ENCODE peak calls at places on chromosomes 7 and 10, in seven cellular contexts. K is HepG2, V is lower lobe of right lung, Y is pancreas, L is gastrocnemius medialis, T is heart right ventricle, Q is upper lobe of right lung. B is an unnamed sample.

GRCh38 chr10:67306588-67307205 is 380.9 kb downstream of the LRRTM3 start:
- ATAC-seq in L (no peak), Y (peak; percentile 67), K (peak; percentile 43), Q (no peak), T (no peak), V (no peak), B (no peak)

GRCh38 chr10:110448682-110449418 is 48.9 kb upstream of the DUSP5 start:
- ATAC-seq in V (no peak), T (no peak), L (no peak), Y (no peak), K (no peak), Q (no peak), B (no peak)

GRCh38 chr7:46932656-46933424 is 649.1 kb downstream of the TNS3 start:
- ATAC-seq in V (peak; percentile 62), L (peak; percentile 83), Y (peak; percentile 80), K (no peak), Q (peak; percentile 61), T (peak; percentile 70), B (peak; percentile 83)

GRCh38 chr7:20236790-20237189 is 19.6 kb upstream of the MACC1 start:
- ATAC-seq in V (no peak), L (no peak), Q (no peak), T (no peak), Y (no peak), K (no peak), B (no peak)

GRCh38 chr10:119518176-119518575 is 24.3 kb downstream of the RGS10 start:
- ATAC-seq in Y (peak; percentile 10), L (no peak), Q (no peak), K (no peak), V (no peak), T (no peak), B (no peak)

GRCh38 chr7:139669106-139670061 is 108.4 kb downstream of the HIPK2 start:
- ATAC-seq in Q (no peak), Y (no peak), L (no peak), V (no peak), K (no peak), T (no peak), B (no peak)

GRCh38 chr10:31698169-31698890 is 230.3 kb downstream of the ARHGAP12 start:
- ATAC-seq in Q (no peak), V (no peak), K (no peak), T (peak; percentile 61), Y (peak; percentile 44), L (peak; percentile 89), B (peak; percentile 79)

GRCh38 chr7:21616796-21617436 is 74.1 kb downstream of the DNAH11 start:
- ATAC-seq in Q (peak; percentile 88), L (no peak), K (no peak), V (peak; percentile 93), T (no peak), Y (peak; percentile 60), B (peak; percentile 46)

GRCh38 chr10:4555920-4556319 is 270.1 kb upstream of the AKR1E2 start:
- ATAC-seq in Q (no peak), K (no peak), V (no peak), Y (no peak), L (no peak), T (no peak), B (no peak)

GRCh38 chr7:1241510-1242128 is 8.9 kb downstream of the UNCX start:
- ATAC-seq in Y (no peak), L (no peak), V (no peak), T (no peak), K (no peak), Q (no peak), B (no peak)

GRCh38 chr10:6530966-6531365 is 49.1 kb downstream of the PRKCQ start:
- ATAC-seq in L (no peak), Y (no peak), V (no peak), Q (no peak), T (no peak), K (no peak), B (no peak)

GRCh38 chr10:68125770-68126169 is 16.5 kb downstream of the MYPN start:
- ATAC-seq in T (no peak), V (no peak), Y (peak; percentile 75), L (peak; percentile 9), Q (no peak), K (no peak), B (no peak)

GRCh38 chr10:76124230-76124629 is 692.8 kb downstream of the LRMDA start:
- ATAC-seq in K (no peak), T (no peak), V (no peak), Y (no peak), L (no peak), Q (no peak), B (no peak)
- H3K27ac ChIP-seq in K (no peak overlapping the region), T (no peak overlapping the region), V (no peak overlapping the region), Y (no peak overlapping the region), L (no peak overlapping the region), Q (no peak overlapping the region), B (no peak overlapping the region)

GRCh38 chr7:154584352-154585252 is 418.3 kb downstream of the PAXIP1 start:
- ATAC-seq in T (no peak), Q (peak; percentile 42), K (peak; percentile 58), V (peak; percentile 33), L (no peak), Y (peak; percentile 33), B (no peak)
- TF ChIP-seq CTCF in T (peak; percentile 17), Q (peak; percentile 53), K (no peak), V (peak; percentile 45), L (no peak), Y (peak; percentile 16), B (peak; percentile 55)

GRCh38 chr10:117543999-117544728 is 1.6 kb downstream of the EMX2 start:
- ATAC-seq in V (no peak), T (no peak), K (no peak), Q (no peak), L (no peak), Y (peak; percentile 17), B (no peak)

GRCh38 chr10:117546020-117546629 is 3.6 kb downstream of the EMX2 start:
- ATAC-seq in Q (no peak), K (no peak), V (no peak), T (no peak), Y (no peak), L (no peak), B (no peak)

GRCh38 chr10:117545141-117546019 is 2.8 kb downstream of the EMX2 start:
- ATAC-seq in Q (no peak), Y (peak; percentile 70), L (no peak), T (no peak), K (peak; percentile 50), V (no peak), B (no peak)

GRCh38 chr10:117543245-117543998 is 876 bp downstream of the EMX2 start:
- ATAC-seq in L (no peak), V (no peak), K (no peak), T (no peak), Y (peak; percentile 37), Q (no peak), B (no peak)

DNA sequence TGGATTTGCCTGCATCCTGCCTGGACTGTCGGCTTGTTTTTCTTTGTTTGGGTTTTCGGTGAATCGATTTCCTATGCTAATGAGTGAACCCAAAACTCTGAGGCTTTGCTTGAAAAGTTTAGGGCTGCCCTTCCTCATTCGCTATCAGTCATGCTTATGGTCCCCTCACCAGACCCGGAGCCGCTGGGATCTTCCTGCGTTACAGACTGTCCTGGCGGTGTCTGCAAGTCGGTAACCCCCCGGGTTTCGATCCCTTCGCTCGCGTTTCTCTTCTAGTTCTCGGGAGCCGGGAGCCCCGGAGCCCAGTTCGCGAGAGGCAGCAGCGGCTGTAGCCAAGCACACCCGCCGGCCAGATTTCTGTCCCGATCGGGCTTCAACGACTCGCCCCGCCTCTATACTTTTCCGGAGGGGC is 2.2 kb downstream of the EMX2 start:
- ATAC-seq in K (no peak), T (no peak), L (no peak), Q (no peak), V (no peak), Y (peak; percentile 12), B (no peak)
- H3K4me3 ChIP-seq in K (no peak overlapping the region), T (peak overlapping the region; percentile 37), L (peak overlapping the region; percentile 57), Q (peak overlapping the region; percentile 26), V (peak overlapping the region; percentile 33), Y (peak overlapping the region; percentile 18), B (peak overlapping the region; percentile 51)

DNA sequence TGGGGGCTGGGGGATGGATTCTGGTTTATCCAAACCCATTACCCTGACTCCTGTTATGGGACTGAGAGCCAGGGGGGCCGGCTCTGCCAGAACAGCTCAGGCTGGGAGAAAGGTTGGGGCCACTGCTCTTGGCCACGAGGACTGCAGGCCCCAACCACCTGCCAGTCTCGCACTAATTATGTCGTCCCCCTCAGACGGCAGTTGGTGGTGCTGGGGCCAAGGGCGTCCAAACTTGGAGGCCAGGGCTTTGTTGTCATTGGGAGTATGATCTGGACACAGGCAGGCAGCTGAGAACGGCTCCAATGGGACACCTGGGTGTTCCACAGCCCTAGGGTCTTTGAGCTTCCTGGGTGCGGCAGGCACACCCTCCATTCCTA is 34.7 kb downstream of the DRGX start:
- ATAC-seq in Y (no peak), L (no peak), Q (no peak), K (no peak), T (no peak), V (no peak), B (no peak)
- H3K27ac ChIP-seq in Y (no peak overlapping the region), L (no peak overlapping the region), Q (no peak overlapping the region), K (no peak overlapping the region), T (peak overlapping the region; percentile 66), V (no peak overlapping the region), B (no peak overlapping the region)

GRCh38 chr7:81704595-81704994 is 65.3 kb downstream of the HGF start:
- ATAC-seq in V (no peak), K (no peak), Q (no peak), L (no peak), Y (no peak), T (no peak), B (no peak)
- TF ChIP-seq CTCF in V (no peak), K (no peak), Q (no peak), L (no peak), Y (no peak), T (no peak), B (no peak)

DNA sequence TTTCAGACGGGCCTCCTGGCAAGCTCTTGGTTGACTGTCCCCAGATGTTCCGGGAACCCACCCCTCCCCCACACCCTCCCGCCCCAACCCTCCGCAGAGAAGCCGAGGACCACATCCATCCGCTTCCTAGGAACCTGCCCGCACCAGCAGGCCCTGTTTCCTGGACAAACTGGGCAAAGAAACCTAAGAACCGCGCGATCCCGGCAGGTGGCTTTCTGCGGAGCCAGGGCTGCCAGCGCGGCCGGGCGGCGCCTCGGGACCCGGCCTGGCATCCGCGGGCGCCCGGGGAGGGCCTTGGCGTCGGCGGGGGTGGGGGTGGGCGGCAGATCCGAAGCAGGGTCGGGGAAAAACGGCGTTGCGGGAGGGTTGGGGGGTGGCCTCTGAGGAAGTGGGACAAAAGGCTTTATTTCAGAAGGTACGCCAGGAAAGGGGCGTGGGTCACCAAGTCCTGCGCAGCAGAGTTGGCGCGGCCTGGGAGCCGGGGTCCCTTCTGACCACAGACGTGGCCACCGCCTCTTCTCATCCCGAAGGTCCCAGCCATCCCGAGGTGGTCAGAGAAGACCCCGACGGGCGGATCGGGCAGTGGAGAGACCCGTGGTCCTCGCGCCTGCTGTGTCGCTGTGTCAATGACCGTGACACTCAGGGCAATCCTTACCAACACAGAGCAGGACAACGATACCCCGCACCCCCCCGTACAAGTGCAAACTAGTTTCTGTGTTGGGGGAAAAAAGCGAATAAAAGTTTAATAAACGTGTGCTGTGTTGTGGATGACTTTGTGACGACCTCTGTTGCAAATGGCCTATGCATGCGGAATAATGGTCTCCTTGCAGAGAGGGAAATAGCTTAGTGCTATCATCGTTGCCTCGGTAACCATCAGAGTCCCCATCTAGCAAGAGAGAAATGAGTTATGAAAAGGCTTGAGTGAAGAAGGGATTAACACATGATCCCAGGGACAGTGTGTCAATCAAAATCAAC is 19.5 kb upstream of the GATA3 start:
- ATAC-seq in V (no peak), Q (no peak), T (no peak), K (no peak), Y (peak; percentile 59), L (no peak), B (no peak)
- H3K4me3 ChIP-seq in V (peak overlapping the region; percentile 6), Q (no peak overlapping the region), T (peak overlapping the region; percentile 14), K (no peak overlapping the region), Y (no peak overlapping the region), L (no peak overlapping the region), B (no peak overlapping the region)

GRCh38 chr7:30795161-30795943 is 24.1 kb downstream of the MINDY4 start:
- ATAC-seq in Y (no peak), V (peak; percentile 35), K (peak; percentile 36), L (no peak), T (no peak), Q (peak; percentile 47), B (no peak)
- H3K27ac ChIP-seq in Y (no peak overlapping the region), V (peak overlapping the region; percentile 2), K (no peak overlapping the region), L (peak overlapping the region; percentile 57), T (peak overlapping the region; percentile 61), Q (peak overlapping the region; percentile 36), B (peak overlapping the region; percentile 83)